ENCODE peak calls at places on chromosome 7, in seven cellular contexts. W is GM06990; N is CD8-positive, alpha-beta T cell; P is astrocyte of the cerebellum; C is astrocyte of the spinal cord; Y is stomach; U is fibroblast of mammary gland. K is an unnamed sample.

GRCh38 chr7:22302951-22303423 is 54.0 kb downstream of the RAPGEF5 start:
- DNase-seq in Y (no peak), C (no peak), U (peak), W (no peak), P (no peak), N (no peak), K (no peak)

GRCh38 chr7:102286237-102287081 is at the start of gene SH2B2:
- DNase-seq in P (no peak), C (peak), U (peak), Y (peak), N (peak), W (peak), K (peak)

GRCh38 chr7:151754142-151754590 is 122.7 kb downstream of the PRKAG2 start:
- DNase-seq in N (no peak), W (peak), U (peak), Y (peak), P (peak), C (peak), K (peak)

GRCh38 chr7:70104243-70104642 is 506.0 kb downstream of the AUTS2 start:
- DNase-seq in Y (no peak), W (no peak), U (peak), P (no peak), N (no peak), C (no peak), K (peak)

GRCh38 chr7:16428672-16429071 is 7.3 kb upstream of the CRPPA start:
- DNase-seq in C (peak), W (no peak), N (no peak), Y (peak), P (no peak), U (peak), K (peak)

GRCh38 chr7:73801577-73801976 is 29.2 kb upstream of the CLDN4 start:
- DNase-seq in U (no peak), P (no peak), N (no peak), C (no peak), Y (no peak), W (no peak), K (no peak)

GRCh38 chr7:50206521-50207250 is 97.8 kb upstream of the IKZF1 start:
- DNase-seq in W (no peak), C (no peak), P (no peak), U (peak), N (peak), Y (no peak), K (no peak)

GRCh38 chr7:65381742-65382141 is 8.1 kb downstream of the ZNF92 start:
- DNase-seq in W (no peak), P (no peak), U (no peak), C (no peak), N (no peak), Y (no peak), K (no peak)

GRCh38 chr7:33129806-33130153 is 416 bp downstream of the BBS9 start:
- DNase-seq in W (no peak), P (no peak), Y (no peak), C (no peak), U (no peak), N (no peak), K (no peak)

GRCh38 chr7:155790666-155791065 is 21.6 kb downstream of the SHH start:
- DNase-seq in C (no peak), U (no peak), W (no peak), Y (no peak), P (no peak), N (no peak), K (no peak)

GRCh38 chr7:71630521-71630920 is 498.6 kb downstream of the GALNT17 start:
- DNase-seq in C (no peak), P (no peak), U (no peak), N (no peak), W (no peak), Y (no peak), K (no peak)

GRCh38 chr7:98294798-98295382 is 13.4 kb downstream of the BRI3 start:
- DNase-seq in Y (peak), N (no peak), W (peak), C (peak), P (peak), U (peak), K (peak)

GRCh38 chr7:76202666-76203030 is 952 bp downstream of the SRRM3 start:
- DNase-seq in Y (no peak), C (no peak), W (no peak), P (no peak), U (no peak), N (no peak), K (no peak)

GRCh38 chr7:82158327-82158726 is 285.2 kb downstream of the CACNA2D1 start:
- DNase-seq in W (no peak), Y (no peak), U (no peak), C (no peak), N (no peak), P (no peak), K (peak)

GRCh38 chr7:84178013-84178412 is 16.6 kb downstream of the SEMA3A start:
- DNase-seq in P (no peak), N (no peak), U (no peak), W (no peak), Y (no peak), C (no peak), K (no peak)

GRCh38 chr7:137768371-137768770 is 78.4 kb downstream of the DGKI start:
- DNase-seq in N (no peak), Y (no peak), P (no peak), U (no peak), C (no peak), W (no peak), K (no peak)

GRCh38 chr7:158570449-158571170 is 17.0 kb downstream of the PTPRN2 start:
- DNase-seq in N (no peak), W (no peak), P (no peak), Y (no peak), U (no peak), C (no peak), K (no peak)

GRCh38 chr7:106329971-106330733 is 45.4 kb upstream of the NAMPT start:
- DNase-seq in W (no peak), Y (no peak), C (peak), N (no peak), U (peak), P (peak), K (peak)

GRCh38 chr7:4951903-4952636 is 6.9 kb downstream of the MMD2 start:
- DNase-seq in C (no peak), U (peak), Y (no peak), P (no peak), W (peak), N (no peak), K (peak)

GRCh38 chr7:95433129-95433528 is 1.7 kb downstream of the PON2 start:
- DNase-seq in C (no peak), P (no peak), W (no peak), Y (no peak), U (no peak), N (no peak), K (no peak)

GRCh38 chr7:47681241-47681810 is 99.4 kb upstream of the TNS3 start:
- DNase-seq in C (no peak), W (no peak), Y (no peak), P (no peak), N (no peak), U (no peak), K (no peak)

GRCh38 chr7:152073352-152073751 is 47.9 kb downstream of the GALNT11 start:
- DNase-seq in P (no peak), U (no peak), C (no peak), N (no peak), Y (no peak), W (no peak), K (no peak)

GRCh38 chr7:23438171-23438570 is 32.1 kb downstream of the IGF2BP3 start:
- DNase-seq in Y (no peak), P (no peak), N (no peak), W (no peak), U (no peak), C (no peak), K (no peak)

GRCh38 chr7:35624299-35625186 is 70.4 kb downstream of the HERPUD2 start:
- DNase-seq in W (peak), U (peak), P (no peak), Y (peak), C (peak), N (peak), K (peak)

GRCh38 chr7:111663771-111664170 is 101.5 kb upstream of the IMMP2L start:
- DNase-seq in Y (no peak), C (no peak), P (no peak), N (no peak), W (no peak), U (no peak), K (no peak)

GRCh38 chr7:47568569-47568968 is 13.3 kb downstream of the TNS3 start:
- DNase-seq in Y (no peak), P (no peak), W (no peak), U (no peak), C (no peak), N (no peak), K (no peak)

GRCh38 chr7:46603780-46604725 is 683.0 kb upstream of the IGFBP3 start:
- DNase-seq in P (peak), C (peak), W (no peak), N (no peak), U (peak), Y (peak), K (peak)

GRCh38 chr7:51019891-51020855 is 237.5 kb upstream of the GRB10 start:
- DNase-seq in U (no peak), C (no peak), Y (no peak), N (no peak), W (no peak), P (no peak), K (peak)

GRCh38 chr7:137874390-137874789 is 27.6 kb upstream of the DGKI start:
- DNase-seq in P (no peak), W (no peak), N (no peak), Y (no peak), C (peak), U (peak), K (peak)

GRCh38 chr7:139657749-139658148 is 120.0 kb downstream of the HIPK2 start:
- DNase-seq in W (no peak), N (no peak), U (no peak), C (no peak), Y (no peak), P (no peak), K (no peak)

GRCh38 chr7:28858206-28858605 is 99.9 kb downstream of the TRIL start:
- DNase-seq in C (peak), Y (no peak), P (no peak), N (no peak), U (peak), W (no peak), K (no peak)

GRCh38 chr7:11478873-11479272 is 353.1 kb downstream of the THSD7A start:
- DNase-seq in C (no peak), U (no peak), Y (no peak), P (no peak), N (no peak), W (no peak), K (no peak)

GRCh38 chr7:159172314-159172892 is 27.7 kb upstream of the VIPR2 start:
- DNase-seq in P (no peak), N (no peak), U (no peak), C (no peak), Y (no peak), W (no peak), K (no peak)

GRCh38 chr7:105691029-105691691 is 109.9 kb upstream of the EFCAB10 start:
- DNase-seq in W (peak), U (peak), Y (no peak), C (peak), N (peak), P (no peak), K (peak)

GRCh38 chr7:47180268-47180826 is 401.6 kb downstream of the TNS3 start:
- DNase-seq in W (no peak), C (peak), Y (peak), U (peak), P (peak), N (no peak), K (peak)

GRCh38 chr7:157713591-157713990 is 376.8 kb downstream of the DNAJB6 start:
- DNase-seq in U (no peak), W (no peak), C (no peak), N (no peak), Y (no peak), P (no peak), K (no peak)

GRCh38 chr7:96093435-96093834 is 228.5 kb downstream of the SLC25A13 start:
- DNase-seq in Y (no peak), U (peak), N (no peak), P (peak), W (no peak), C (peak), K (peak)

GRCh38 chr7:96998333-96998732 is 7.0 kb upstream of the DLX6 start:
- DNase-seq in P (no peak), Y (no peak), W (no peak), U (no peak), C (no peak), N (no peak), K (no peak)

DNA sequence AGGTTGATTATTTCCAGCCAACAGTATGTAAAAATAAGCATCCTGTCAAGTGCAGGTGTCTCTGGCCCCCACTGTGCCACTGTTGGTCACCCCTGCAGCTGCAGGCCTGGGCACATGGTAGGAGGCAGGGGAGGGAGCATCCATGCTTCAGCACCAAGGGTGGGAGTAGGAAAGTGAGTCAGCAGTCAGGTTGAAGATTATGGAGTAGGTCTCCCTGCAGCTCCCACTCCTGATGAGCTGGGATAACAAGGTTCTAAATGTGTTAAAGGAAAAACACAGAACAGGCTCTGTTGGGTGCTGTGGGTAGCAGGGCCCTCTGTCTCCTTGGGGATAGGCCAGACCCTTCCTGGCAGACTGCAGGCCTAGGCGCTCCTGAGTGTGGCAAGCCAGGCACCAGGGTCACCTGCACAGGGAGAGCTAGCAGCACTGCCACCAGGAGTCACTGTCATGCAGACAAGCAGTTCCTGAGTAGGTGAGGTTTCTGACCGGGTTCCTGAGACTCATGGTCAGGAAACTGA is 59.3 kb downstream of the NUDCD3 start:
- DNase-seq in W (peak), P (no peak), N (no peak), C (no peak), U (no peak), Y (no peak), K (no peak)
- TF ChIP-seq CTCF in W (peak), P (no peak), N (peak), C (peak), U (no peak), Y (no peak), K (no peak)

GRCh38 chr7:6532516-6532915 is 18.7 kb downstream of the GRID2IP start:
- DNase-seq in C (no peak), P (no peak), Y (no peak), W (no peak), N (no peak), U (no peak), K (no peak)

GRCh38 chr7:6531492-6532279 is 19.6 kb downstream of the GRID2IP start:
- DNase-seq in P (no peak), U (no peak), N (no peak), C (no peak), W (no peak), Y (no peak), K (no peak)

GRCh38 chr7:6536899-6537298 is 14.4 kb downstream of the GRID2IP start:
- DNase-seq in W (no peak), P (no peak), N (no peak), Y (no peak), U (no peak), C (no peak), K (no peak)

GRCh38 chr7:6533893-6534804 is 17.1 kb downstream of the GRID2IP start:
- DNase-seq in Y (no peak), N (no peak), C (no peak), P (no peak), W (no peak), U (no peak), K (no peak)

DNA sequence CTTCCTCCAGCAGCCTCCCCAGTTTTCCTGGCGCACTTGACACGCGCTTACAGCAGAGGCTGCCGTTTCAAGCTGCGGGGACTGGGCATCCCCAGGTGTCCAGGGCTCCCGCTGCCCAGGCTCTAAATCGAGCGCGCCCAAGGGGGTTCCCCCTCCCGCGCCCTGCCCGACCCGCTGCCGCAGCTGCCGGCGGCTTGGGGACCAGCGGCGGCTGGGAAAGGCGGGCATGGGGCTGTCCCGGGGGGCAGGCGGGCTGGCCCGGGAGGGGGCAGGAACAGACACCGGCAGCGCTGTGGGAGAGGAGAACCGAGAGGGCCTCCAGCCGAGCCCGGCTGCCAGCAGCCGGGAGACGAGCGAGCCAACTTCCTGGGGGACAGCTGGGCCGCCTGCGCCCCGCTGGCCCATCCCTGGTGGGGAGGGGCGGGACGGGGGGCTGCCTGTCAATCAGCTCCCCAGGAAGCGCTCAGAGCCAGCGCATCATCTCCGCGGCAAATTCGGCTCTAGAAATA is 14.9 kb downstream of the GRID2IP start:
- DNase-seq in U (no peak), C (no peak), N (no peak), Y (no peak), W (no peak), P (no peak), K (no peak)
- H3K4me3 ChIP-seq in U (no peak), C (no peak), N (no peak), Y (peak), W (peak), P (peak), K (peak)

GRCh38 chr7:31814187-31814586 is 127.2 kb downstream of the PPP1R17 start:
- DNase-seq in W (no peak), U (peak), Y (no peak), N (no peak), P (no peak), C (peak), K (no peak)
- TF ChIP-seq CTCF in W (peak), U (peak), Y (peak), N (no peak), P (peak), C (peak), K (no peak)

GRCh38 chr7:1086588-1087461 is 1.1 kb upstream of the GPER1 start:
- DNase-seq in C (peak), N (peak), Y (peak), P (no peak), W (peak), U (peak), K (peak)
- H3K4me3 ChIP-seq in C (peak), N (peak), Y (peak), P (peak), W (peak), U (peak), K (peak)